ENCODE peak calls at places on chromosome 6, in ten cellular contexts. T is cardiac muscle cell; S is NCI-H1105; E is GM23338; N is NCI-H1092 treated with DMSO at 0.1 percent for 48 hours; U is T-helper 2 cell; I is activated gamma-delta T cell treated with anti-CD3 and anti-CD28 coated beads, Interleukin-2, amount 50 U/mL, for 16 hours; Y is neuronal stem cell; G is anterior cingulate cortex; L is adrenal gland. K is an unnamed sample.

GRCh38 chr6:33206864-33207568 is 1.3 kb upstream of the RING1 start:
- DNase-seq in N (no peak), I (no peak), G (no peak), E (peak), Y (peak), T (no peak), U (no peak), L (peak), S (no peak), K (no peak)

GRCh38 chr6:142753196-142753595 is 191.8 kb downstream of the HIVEP2 start:
- DNase-seq in Y (no peak), T (no peak), N (no peak), E (no peak), L (no peak), U (no peak), G (no peak), I (no peak), S (no peak), K (no peak)

GRCh38 chr6:134813146-134813545 is 136.8 kb downstream of the ALDH8A1 start:
- DNase-seq in U (no peak), I (no peak), T (peak), N (no peak), E (no peak), G (no peak), L (no peak), S (no peak), Y (no peak), K (no peak)

GRCh38 chr6:17863971-17864754 is 123.3 kb downstream of the KIF13A start:
- DNase-seq in I (no peak), Y (no peak), S (no peak), G (peak), N (no peak), T (no peak), L (no peak), E (no peak), U (no peak), K (no peak)

GRCh38 chr6:100881707-100882040 is 545 bp upstream of the ASCC3 start:
- DNase-seq in G (no peak), Y (no peak), L (no peak), U (no peak), S (no peak), I (no peak), T (no peak), E (no peak), N (no peak), K (no peak)

GRCh38 chr6:127725821-127726220 is 148.8 kb downstream of the C6orf58 start:
- DNase-seq in Y (no peak), G (no peak), L (no peak), U (no peak), E (peak), T (no peak), S (no peak), I (no peak), N (no peak), K (no peak)

GRCh38 chr6:30682181-30683117 is 4.0 kb downstream of the PPP1R18 start:
- DNase-seq in N (no peak), Y (no peak), I (peak), U (peak), S (no peak), T (peak), G (no peak), L (peak), E (peak), K (no peak)

GRCh38 chr6:50025258-50025657 is 3.5 kb upstream of the DEFB110 start:
- DNase-seq in T (no peak), I (no peak), N (no peak), L (no peak), S (no peak), E (no peak), Y (no peak), U (no peak), G (no peak), K (no peak)

GRCh38 chr6:137700751-137701477 is 166.1 kb upstream of the TNFAIP3 start:
- DNase-seq in N (no peak), S (no peak), U (no peak), T (peak), L (no peak), I (no peak), E (no peak), G (no peak), Y (no peak), K (no peak)

GRCh38 chr6:111474106-111474505 is 8.9 kb downstream of the REV3L start:
- DNase-seq in I (no peak), N (no peak), S (no peak), E (no peak), G (no peak), Y (no peak), U (no peak), L (no peak), T (no peak), K (no peak)

GRCh38 chr6:39553811-39554802 is 171.1 kb downstream of the KIF6 start:
- DNase-seq in L (no peak), U (no peak), Y (no peak), N (no peak), T (peak), E (no peak), S (no peak), I (no peak), G (no peak), K (no peak)

GRCh38 chr6:167523426-167523825 is 198.5 kb downstream of the TTLL2 start:
- DNase-seq in S (no peak), E (no peak), N (no peak), I (no peak), T (no peak), U (no peak), Y (no peak), L (no peak), G (no peak), K (no peak)

GRCh38 chr6:16316741-16317251 is 78.4 kb downstream of the GMPR start:
- DNase-seq in E (peak), U (no peak), S (no peak), Y (no peak), I (no peak), N (no peak), G (no peak), L (peak), T (peak), K (no peak)

GRCh38 chr6:131998255-131998982 is 47.2 kb upstream of the CCN2 start:
- DNase-seq in S (no peak), Y (no peak), E (no peak), N (no peak), T (peak), L (no peak), U (no peak), I (no peak), G (no peak), K (no peak)

GRCh38 chr6:168968228-168968627 is 285.4 kb downstream of the THBS2 start:
- DNase-seq in E (peak), S (no peak), Y (no peak), N (peak), I (no peak), U (no peak), G (no peak), L (peak), T (peak), K (no peak)

GRCh38 chr6:26125015-26125690 is 37.9 kb downstream of the HFE start:
- DNase-seq in L (peak), I (no peak), N (no peak), S (no peak), Y (no peak), T (peak), E (no peak), U (no peak), G (no peak), K (no peak)

K was measured in osteocyte.